ENCODE peak calls at places on chromosome 15, in five cellular contexts. N is mammary epithelial cell, Q is choroid plexus epithelial cell, U is WERI-Rb-1, Z is fibroblast of the aortic adventitia. J is an unnamed sample.

GRCh38 chr15:57654136-57654845 is 52.2 kb upstream of the POLR2M start:
- DNase-seq in Q (peak), Z (peak), U (no peak), N (no peak), J (peak)

GRCh38 chr15:41935566-41936020 is 36.8 kb downstream of the EHD4 start:
- DNase-seq in U (no peak), Q (no peak), N (peak), Z (no peak), J (no peak)

GRCh38 chr15:76333720-76334437 is 2.7 kb upstream of the ISL2 start:
- DNase-seq in U (peak), Q (peak), N (no peak), Z (no peak), J (peak)

GRCh38 chr15:39283531-39283930 is 297.3 kb upstream of the THBS1 start:
- DNase-seq in Z (peak), U (no peak), Q (peak), N (no peak), J (peak)

GRCh38 chr15:29938701-29939340 is 116.6 kb upstream of the TJP1 start:
- DNase-seq in N (no peak), Z (no peak), U (no peak), Q (peak), J (peak)

GRCh38 chr15:63107895-63108546 is 13.6 kb upstream of the LACTB start:
- DNase-seq in Z (peak), U (no peak), Q (peak), N (peak), J (peak)

GRCh38 chr15:32952901-32953889 is 235.4 kb downstream of the GREM1 start:
- DNase-seq in Z (peak), U (no peak), N (no peak), Q (peak), J (peak)

GRCh38 chr15:85620321-85621044 is 174.2 kb downstream of the KLHL25 start:
- DNase-seq in Q (peak), Z (peak), N (peak), U (no peak), J (peak)

GRCh38 chr15:53747501-53748068 is 11.9 kb downstream of the WDR72 start:
- DNase-seq in U (no peak), Q (no peak), Z (no peak), N (no peak), J (no peak)

GRCh38 chr15:22846073-22846472 is 7.6 kb downstream of the NIPA2 start:
- DNase-seq in U (no peak), N (no peak), Z (no peak), Q (no peak), J (no peak)

GRCh38 chr15:76866008-76866407 is 39.1 kb downstream of the SCAPER start:
- DNase-seq in N (peak), Q (peak), Z (no peak), U (no peak), J (peak)

GRCh38 chr15:37900286-37901221 is 33.9 kb upstream of the TMCO5A start:
- DNase-seq in Z (peak), N (peak), U (no peak), Q (peak), J (peak)

GRCh38 chr15:57333487-57333886 is 42.8 kb upstream of the CGNL1 start:
- DNase-seq in U (no peak), Q (peak), Z (peak), N (no peak), J (no peak)

GRCh38 chr15:43150171-43150929 is 17.0 kb downstream of the TMEM62 start:
- DNase-seq in Q (peak), N (peak), U (no peak), Z (peak), J (peak)

GRCh38 chr15:40338921-40339620 is 1.7 kb downstream of the CCDC9B start:
- DNase-seq in Z (peak), U (no peak), N (peak), Q (peak), J (peak)

GRCh38 chr15:89358435-89358754 is 23.8 kb upstream of the POLG start:
- DNase-seq in Q (no peak), U (no peak), Z (no peak), N (no peak), J (no peak)

GRCh38 chr15:20341901-20342605 is 199.5 kb downstream of the GOLGA6L6 start:
- DNase-seq in Z (no peak), U (peak), Q (no peak), N (peak), J (no peak)

GRCh38 chr15:51093488-51093864 is 1.2 kb downstream of the TNFAIP8L3 start:
- DNase-seq in Z (no peak), Q (no peak), N (no peak), U (no peak), J (no peak)

GRCh38 chr15:40320931-40321371 is 2.5 kb upstream of the INAFM2 start:
- DNase-seq in N (peak), Q (peak), Z (peak), U (peak), J (peak)

GRCh38 chr15:36866896-36867295 is 233.5 kb downstream of the MEIS2 start:
- DNase-seq in Z (no peak), Q (no peak), U (no peak), N (no peak), J (no peak)

GRCh38 chr15:63402498-63403253 is 21.0 kb upstream of the CA12 start:
- DNase-seq in U (no peak), N (peak), Q (peak), Z (peak), J (peak)

GRCh38 chr15:92140802-92141201 is 252.9 kb upstream of the ST8SIA2 start:
- DNase-seq in N (peak), U (no peak), Q (no peak), Z (no peak), J (no peak)

GRCh38 chr15:60585743-60586708 is 107.1 kb upstream of the ICE2 start:
- DNase-seq in N (peak), U (peak), Q (peak), Z (peak), J (peak)

GRCh38 chr15:33866101-33866737 is 102.1 kb upstream of the CHRM5 start:
- DNase-seq in Q (no peak), U (no peak), N (no peak), Z (no peak), J (peak)

GRCh38 chr15:38690221-38690620 is 125.6 kb upstream of the RASGRP1 start:
- DNase-seq in Q (no peak), N (no peak), Z (no peak), U (no peak), J (no peak)

GRCh38 chr15:98586066-98586465 is 62.3 kb upstream of the IGF1R start:
- DNase-seq in N (no peak), Q (no peak), Z (no peak), U (no peak), J (no peak)

GRCh38 chr15:38684461-38685000 is 119.9 kb upstream of the RASGRP1 start:
- DNase-seq in U (no peak), Q (no peak), Z (no peak), N (no peak), J (no peak)

GRCh38 chr15:39573287-39573686 is 7.6 kb upstream of the THBS1 start:
- DNase-seq in Z (no peak), U (no peak), Q (no peak), N (no peak), J (no peak)

GRCh38 chr15:98123297-98123696 is 162.8 kb downstream of the ARRDC4 start:
- DNase-seq in Z (no peak), N (peak), U (no peak), Q (no peak), J (no peak)

GRCh38 chr15:89329329-89330084 is 5.1 kb downstream of the POLG start:
- DNase-seq in Z (no peak), U (no peak), Q (no peak), N (no peak), J (no peak)

GRCh38 chr15:58244546-58244945 is 106.4 kb downstream of the AQP9 start:
- DNase-seq in Q (no peak), N (no peak), U (no peak), Z (no peak), J (no peak)

GRCh38 chr15:92687183-92687582 is 31.6 kb upstream of the FAM174B start:
- DNase-seq in U (no peak), N (no peak), Q (no peak), Z (no peak), J (no peak)

GRCh38 chr15:48352474-48353072 is 21.3 kb downstream of the DUT start:
- DNase-seq in Q (peak), U (peak), Z (peak), N (peak), J (peak)

GRCh38 chr15:93138681-93139080 is 49.7 kb upstream of the RGMA start:
- DNase-seq in Q (no peak), N (no peak), Z (no peak), U (no peak), J (no peak)

GRCh38 chr15:60563539-60564404 is 84.8 kb upstream of the ICE2 start:
- DNase-seq in U (no peak), Z (no peak), Q (no peak), N (no peak), J (no peak)

GRCh38 chr15:51024735-51025453 is 69.8 kb downstream of the TNFAIP8L3 start:
- DNase-seq in U (no peak), Q (no peak), Z (peak), N (peak), J (no peak)

GRCh38 chr15:40443846-40444245 is 3.1 kb downstream of the BAHD1 start:
- DNase-seq in Q (no peak), N (no peak), U (no peak), Z (no peak), J (no peak)

GRCh38 chr15:91919014-91919534 is 65.6 kb downstream of the SLCO3A1 start:
- DNase-seq in Z (no peak), N (no peak), Q (no peak), U (no peak), J (no peak)

GRCh38 chr15:68578175-68578959 is 426 bp upstream of the CORO2B start:
- DNase-seq in Q (peak), U (peak), Z (peak), N (peak), J (peak)
- TF ChIP-seq CTCF in Q (peak), U (peak), Z (peak), N (no peak), J (peak)

GRCh38 chr15:101498731-101499480 is 9.4 kb upstream of the PCSK6 start:
- DNase-seq in Z (no peak), U (no peak), Q (no peak), N (no peak), J (no peak)
- H3K4me3 ChIP-seq in Z (no peak), U (no peak), Q (no peak), N (no peak), J (no peak)

GRCh38 chr15:31366169-31366734 is 39.6 kb downstream of the KLF13 start:
- DNase-seq in N (peak), Q (peak), Z (no peak), U (no peak), J (peak)
- TF ChIP-seq CTCF in N (no peak), Q (peak), Z (no peak), U (peak), J (no peak)

GRCh38 chr15:100340721-100341661 is 784 bp downstream of the ADAMTS17 start:
- DNase-seq in Z (no peak), N (no peak), Q (no peak), U (no peak), J (no peak)
- H3K4me3 ChIP-seq in Z (no peak), N (peak), Q (no peak), U (no peak), J (no peak)

DNA sequence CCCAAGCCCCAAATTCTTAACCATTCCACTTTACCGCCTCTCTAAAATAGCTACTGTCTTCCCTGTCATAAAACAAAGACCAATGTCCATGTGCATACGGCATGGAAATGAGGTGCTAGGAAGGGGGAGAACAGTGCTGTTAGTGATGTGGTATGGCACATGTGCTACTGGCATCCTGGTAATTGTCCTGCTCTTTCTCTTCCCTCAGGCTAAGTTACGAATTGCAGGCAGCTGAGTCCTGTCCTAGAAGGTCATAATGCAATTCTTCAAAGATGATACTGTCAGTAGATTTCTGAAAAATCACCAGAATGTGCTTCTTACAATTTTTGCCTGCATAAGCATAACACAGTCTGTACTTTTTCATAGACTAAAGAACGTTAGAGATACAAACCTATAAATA is 216.8 kb downstream of the RSL24D1 start:
- DNase-seq in U (no peak), N (no peak), Z (no peak), Q (no peak), J (no peak)
- TF ChIP-seq CTCF in U (no peak), N (no peak), Z (no peak), Q (no peak), J (no peak)

GRCh38 chr15:65740148-65740547 is 51.9 kb downstream of the DENND4A start:
- DNase-seq in Z (no peak), U (no peak), N (no peak), Q (no peak), J (no peak)

GRCh38 chr15:65732698-65733097 is 59.4 kb downstream of the DENND4A start:
- DNase-seq in Z (no peak), Q (peak), N (peak), U (no peak), J (peak)

GRCh38 chr15:65743637-65744252 is 48.3 kb downstream of the DENND4A start:
- DNase-seq in N (no peak), U (no peak), Q (no peak), Z (no peak), J (no peak)

DNA sequence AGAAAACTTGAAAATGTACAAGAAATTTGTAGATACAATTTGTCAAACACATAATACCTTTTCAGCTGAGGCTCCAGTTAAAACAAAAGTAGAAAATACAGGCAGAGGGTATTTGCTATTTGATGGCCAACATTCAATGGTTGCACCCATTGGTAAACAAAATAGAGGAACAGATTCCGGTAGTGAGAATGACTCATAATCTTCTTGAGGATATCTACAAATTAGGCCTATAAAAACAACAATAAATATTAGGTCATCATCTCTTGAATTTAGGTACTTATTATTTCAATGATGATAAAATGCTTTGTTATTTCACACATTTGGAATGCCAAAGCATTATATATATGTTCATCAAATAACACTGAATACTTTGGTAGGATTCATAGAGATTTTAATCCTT is 53.4 kb downstream of the DENND4A start:
- DNase-seq in Z (no peak), Q (peak), U (no peak), N (no peak), J (no peak)
- H3K4me3 ChIP-seq in Z (no peak), Q (no peak), U (no peak), N (no peak), J (no peak)

GRCh38 chr15:50003786-50004334 is 115.2 kb downstream of the ATP8B4 start:
- DNase-seq in Q (peak), Z (peak), U (peak), N (peak), J (peak)
- TF ChIP-seq CTCF in Q (peak), Z (peak), U (peak), N (peak), J (peak)

GRCh38 chr15:70035719-70036077 is 62.0 kb downstream of the TLE3 start:
- DNase-seq in Q (no peak), U (no peak), Z (no peak), N (no peak), J (no peak)
- H3K4me3 ChIP-seq in Q (no peak), U (no peak), Z (no peak), N (no peak), J (no peak)